ENCODE peak calls at places on chromosomes 3 and 15, in seven cellular contexts. G, M, T, Q, R, L and X are unnamed samples.

GRCh38 chr3:188687389-188687788 is 484.4 kb upstream of the TPRG1 start:
- DNase-seq in M (no peak), Q (no peak), G (no peak), L (no peak), R (no peak), T (no peak), X (no peak)

GRCh38 chr3:172189987-172190603 is 150.7 kb downstream of the FNDC3B start:
- DNase-seq in G (no peak), M (no peak), R (no peak), Q (no peak), T (no peak), L (no peak), X (no peak)

GRCh38 chr15:46309914-46310313 is 675.1 kb downstream of the SQOR start:
- DNase-seq in Q (no peak), R (no peak), M (no peak), L (no peak), G (no peak), T (no peak), X (no peak)

GRCh38 chr3:122921791-122922651 is 105.5 kb downstream of the SEMA5B start:
- DNase-seq in R (no peak), L (peak; percentile 35), Q (no peak), G (peak; percentile 19), T (peak; percentile 79), M (no peak), X (no peak)

GRCh38 chr3:22609139-22609538 is 594.0 kb upstream of the UBE2E2 start:
- DNase-seq in R (no peak), Q (no peak), L (no peak), T (no peak), M (no peak), G (no peak), X (no peak)

GRCh38 chr3:190970560-190970959 is 108.1 kb upstream of the GMNC start:
- DNase-seq in Q (no peak), T (no peak), M (no peak), G (no peak), R (no peak), L (no peak), X (no peak)

GRCh38 chr15:77415450-77416448 is 4.2 kb downstream of the PEAK1 start:
- DNase-seq in Q (no peak), L (no peak), M (no peak), R (no peak), T (no peak), G (no peak), X (no peak)

GRCh38 chr3:111764645-111765091 is 94.4 kb upstream of the PHLDB2 start:
- DNase-seq in G (no peak), M (no peak), T (no peak), Q (no peak), L (no peak), R (no peak), X (no peak)

DNA sequence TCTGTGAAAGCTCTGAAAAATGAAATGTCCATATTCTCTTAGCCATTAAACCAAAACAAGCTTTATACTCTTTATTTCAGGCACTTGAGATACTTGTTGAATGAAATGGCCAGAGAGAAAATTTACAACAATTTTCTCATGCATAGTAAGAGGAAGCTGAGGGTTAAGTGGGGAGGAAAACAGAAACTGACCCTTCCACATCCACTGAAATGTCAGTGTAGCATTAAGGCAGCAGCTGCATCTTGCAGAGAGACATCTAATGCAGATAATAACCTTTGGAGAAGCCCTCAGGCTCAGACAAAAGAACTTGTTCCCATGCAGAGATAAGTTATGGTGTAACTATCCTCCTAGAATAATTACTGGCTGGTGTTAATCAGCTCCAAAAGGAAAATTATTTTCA is 34.0 kb downstream of the ZDHHC23 start:
- DNase-seq in L (no peak), Q (no peak), M (no peak), G (no peak), T (no peak), R (no peak), X (no peak)
- H3K27ac ChIP-seq in L (peak overlapping the region; percentile 6), Q (no peak overlapping the region), M (no peak overlapping the region), G (no peak overlapping the region), T (no peak overlapping the region), R (no peak overlapping the region), X (no peak overlapping the region)

GRCh38 chr15:40049076-40049475 is 10.1 kb upstream of the SRP14 start:
- DNase-seq in Q (no peak), G (no peak), T (peak; percentile 13), M (no peak), L (no peak), R (no peak), X (no peak)
- H3K27ac ChIP-seq in Q (no peak overlapping the region), G (no peak overlapping the region), T (peak overlapping the region; percentile 85), M (peak overlapping the region; percentile 71), L (no peak overlapping the region), R (no peak overlapping the region), X (no peak overlapping the region)

GRCh38 chr3:52020796-52021195 is 25.1 kb upstream of the RPL29 start:
- DNase-seq in M (no peak), G (no peak), T (no peak), Q (no peak), R (no peak), L (no peak), X (no peak)

GRCh38 chr3:52022323-52023100 is 26.8 kb upstream of the RPL29 start:
- DNase-seq in R (no peak), M (no peak), G (no peak), L (peak; percentile 64), T (no peak), Q (no peak), X (no peak)

GRCh38 chr3:52023860-52024764 is 28.4 kb upstream of the RPL29 start:
- DNase-seq in L (no peak), M (no peak), R (no peak), G (no peak), T (no peak), Q (no peak), X (no peak)

GRCh38 chr3:52023101-52023770 is 27.5 kb upstream of the RPL29 start:
- DNase-seq in Q (no peak), R (no peak), M (no peak), L (no peak), T (no peak), G (no peak), X (no peak)

DNA sequence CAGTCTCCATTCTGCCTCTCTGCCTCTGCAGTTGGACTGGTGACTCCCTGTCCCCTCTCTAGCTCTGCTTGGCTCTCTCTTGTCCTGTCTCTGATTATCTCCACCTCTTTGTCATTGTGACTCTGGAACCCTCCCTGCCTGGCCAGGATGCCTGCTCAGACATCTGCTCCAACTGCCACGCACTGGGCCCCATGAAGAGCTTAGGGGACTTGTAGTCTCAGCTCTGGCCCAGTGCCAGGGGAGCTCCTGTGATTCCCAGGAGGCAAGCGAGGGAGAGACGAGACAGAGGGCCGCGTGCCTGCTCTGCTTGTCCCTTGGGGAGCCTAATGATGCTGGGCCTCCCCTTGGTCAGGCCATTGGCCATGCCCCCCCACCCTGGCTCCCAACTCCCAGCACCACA is 26.2 kb upstream of the RPL29 start:
- DNase-seq in M (no peak), L (no peak), G (no peak), T (no peak), R (no peak), Q (no peak), X (no peak)
- H3K27ac ChIP-seq in M (peak overlapping the region; percentile 71), L (peak overlapping the region; percentile 31), G (peak overlapping the region; percentile 34), T (peak overlapping the region; percentile 73), R (no peak overlapping the region), Q (no peak overlapping the region), X (no peak overlapping the region)

DNA sequence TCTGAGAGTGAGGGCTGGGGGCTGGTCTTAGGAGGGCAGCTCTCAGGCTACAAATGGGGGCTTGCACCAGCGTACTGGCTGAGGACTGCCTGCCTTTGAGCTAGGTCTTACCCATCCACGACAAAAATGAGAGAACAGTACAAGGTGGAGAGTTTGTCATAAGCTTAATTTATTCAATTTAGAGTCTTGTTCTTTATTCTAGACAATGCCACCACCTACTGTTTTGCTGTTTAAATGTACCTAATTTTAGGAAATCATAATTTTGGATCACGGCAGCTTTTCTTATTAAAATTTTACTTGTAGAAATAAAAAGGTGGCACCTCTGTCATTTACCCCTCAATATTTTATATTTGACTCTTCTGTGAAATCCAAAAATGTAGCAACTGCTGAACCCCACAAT is 88.4 kb downstream of the SLCO3A1 start:
- DNase-seq in M (no peak), G (no peak), Q (peak; percentile 15), R (no peak), T (no peak), L (no peak), X (no peak)
- H3K27ac ChIP-seq in M (peak overlapping the region; percentile 87), G (peak overlapping the region; percentile 97), Q (no peak overlapping the region), R (no peak overlapping the region), T (peak overlapping the region; percentile 86), L (no peak overlapping the region), X (no peak overlapping the region)

GRCh38 chr15:89928421-89928820 is 15.7 kb upstream of the ARPIN start:
- DNase-seq in G (no peak), T (no peak), Q (no peak), L (no peak), M (no peak), R (no peak), X (no peak)

DNA sequence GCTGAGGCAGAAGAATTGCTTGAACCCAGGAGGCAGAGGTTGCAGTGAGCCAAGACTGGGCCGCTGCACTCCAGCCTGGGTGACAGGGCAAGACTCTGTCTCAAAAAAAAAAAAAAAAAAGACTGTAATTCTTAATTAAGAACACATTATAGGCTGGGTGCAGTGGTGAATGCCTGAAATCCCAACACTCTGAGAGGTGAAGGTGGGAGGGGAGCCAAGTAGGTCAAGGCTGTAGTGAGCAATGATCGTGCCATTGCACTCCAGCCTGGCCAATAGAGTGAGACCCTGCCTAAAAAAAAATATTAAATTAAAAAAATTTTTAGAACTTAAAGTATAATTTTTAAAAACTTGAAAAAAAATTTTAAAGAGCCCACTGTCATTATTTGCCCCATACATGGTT is 13.4 kb upstream of the ARPIN start:
- DNase-seq in Q (no peak), G (no peak), M (no peak), T (no peak), L (no peak), R (no peak), X (no peak)
- H3K27ac ChIP-seq in Q (no peak overlapping the region), G (no peak overlapping the region), M (no peak overlapping the region), T (no peak overlapping the region), L (no peak overlapping the region), R (no peak overlapping the region), X (no peak overlapping the region)

GRCh38 chr15:101243420-101243819 is 8.4 kb downstream of the CHSY1 start:
- DNase-seq in R (no peak), L (no peak), M (no peak), Q (no peak), T (peak; percentile 54), G (no peak), X (no peak)
- H3K27ac ChIP-seq in R (no peak overlapping the region), L (peak overlapping the region; percentile 3), M (peak overlapping the region; percentile 70), Q (peak overlapping the region; percentile 79), T (peak overlapping the region; percentile 88), G (peak overlapping the region; percentile 76), X (no peak overlapping the region)